ENCODE peak calls at places on chromosomes 12 and 14, in four cellular contexts. C is kidney tubule cell, U is IMR-90, V is naive B cell. P is an unnamed sample.

GRCh38 chr12:52524241-52524897 is 4.2 kb upstream of the KRT5 start:
- DNase-seq in V (no peak), C (no peak), U (no peak), P (no peak)

GRCh38 chr12:50261654-50262053 is 21.7 kb downstream of the LIMA1 start:
- DNase-seq in C (no peak), V (no peak), U (peak; percentile 28), P (no peak)

GRCh38 chr14:38290601-38291190 is 34.8 kb upstream of the CLEC14A start:
- DNase-seq in U (peak; percentile 98), V (no peak), C (peak; percentile 25), P (no peak)

GRCh38 chr14:48536318-48536717 is 860.9 kb upstream of the MDGA2 start:
- DNase-seq in V (no peak), U (no peak), C (no peak), P (peak; percentile 26)

GRCh38 chr12:106097011-106097410 is 41.7 kb downstream of the NUAK1 start:
- DNase-seq in V (no peak), U (peak; percentile 35), C (peak; percentile 68), P (no peak)

GRCh38 chr12:94545937-94546771 is 86.5 kb upstream of the CEP83 start:
- DNase-seq in V (no peak), C (peak; percentile 78), U (peak; percentile 68), P (peak; percentile 66)

GRCh38 chr12:3218846-3219632 is 141.9 kb downstream of the TSPAN9 start:
- DNase-seq in V (no peak), C (no peak), U (no peak), P (no peak)

GRCh38 chr12:121227294-121227693 is 17.4 kb downstream of the P2RX4 start:
- DNase-seq in C (peak; percentile 47), U (no peak), V (no peak), P (peak; percentile 95)

GRCh38 chr14:67620217-67620789 is 583 bp downstream of the ARG2 start:
- DNase-seq in U (peak; percentile 7), C (peak; percentile 11), V (no peak), P (peak; percentile 41)

GRCh38 chr12:90090929-90091651 is 382.5 kb upstream of the ATP2B1 start:
- DNase-seq in U (peak; percentile 94), V (no peak), C (peak; percentile 95), P (peak; percentile 33)

GRCh38 chr12:95653761-95654546 is 102.7 kb upstream of the USP44 start:
- DNase-seq in U (peak; percentile 96), C (peak; percentile 68), V (no peak), P (peak; percentile 76)

GRCh38 chr12:6708968-6709394 is 8.4 kb upstream of the PIANP start:
- DNase-seq in U (no peak), C (no peak), V (no peak), P (no peak)

P was measured in Caco-2.